ENCODE peak calls at places on chromosomes 5 and 9, in eight cellular contexts. One of them, this sample, is unnamed.

GRCh38 chr5:75558972-75559632 is 47.4 kb downstream of the POLK start:
- DNase-seq in CD8-positive, alpha-beta memory T cell: no peak
- DNase-seq in foreskin fibroblast: peak
- DNase-seq in tibial artery: no peak
- DNase-seq in HFF-Myc: no peak
- DNase-seq in lower leg skin: no peak
- DNase-seq in heart left ventricle: no peak
- DNase-seq in CD4-positive, CD25-positive, alpha-beta regulatory T cell: no peak
- DNase-seq in this sample: no peak

GRCh38 chr5:169880012-169880673 is 100.2 kb downstream of the INSYN2B start:
- DNase-seq in CD8-positive, alpha-beta memory T cell: no peak
- DNase-seq in foreskin fibroblast: peak
- DNase-seq in tibial artery: no peak
- DNase-seq in HFF-Myc: no peak
- DNase-seq in lower leg skin: no peak
- DNase-seq in heart left ventricle: no peak
- DNase-seq in CD4-positive, CD25-positive, alpha-beta regulatory T cell: no peak
- DNase-seq in this sample: no peak

GRCh38 chr5:178642351-178642909 is 15.6 kb upstream of the CLK4 start:
- DNase-seq in CD8-positive, alpha-beta memory T cell: no peak
- DNase-seq in foreskin fibroblast: peak
- DNase-seq in tibial artery: no peak
- DNase-seq in HFF-Myc: peak
- DNase-seq in lower leg skin: no peak
- DNase-seq in heart left ventricle: no peak
- DNase-seq in CD4-positive, CD25-positive, alpha-beta regulatory T cell: no peak
- DNase-seq in this sample: peak

GRCh38 chr9:100575765-100576368 is 2.0 kb upstream of the CAVIN4 start:
- DNase-seq in CD8-positive, alpha-beta memory T cell: no peak
- DNase-seq in foreskin fibroblast: peak
- DNase-seq in tibial artery: no peak
- DNase-seq in HFF-Myc: no peak
- DNase-seq in lower leg skin: no peak
- DNase-seq in heart left ventricle: no peak
- DNase-seq in CD4-positive, CD25-positive, alpha-beta regulatory T cell: no peak
- DNase-seq in this sample: no peak

GRCh38 chr5:141040093-141040762 is 10.9 kb upstream of the PCDHB1 start:
- DNase-seq in CD8-positive, alpha-beta memory T cell: no peak
- DNase-seq in foreskin fibroblast: no peak
- DNase-seq in tibial artery: no peak
- DNase-seq in HFF-Myc: no peak
- DNase-seq in lower leg skin: no peak
- DNase-seq in heart left ventricle: no peak
- DNase-seq in CD4-positive, CD25-positive, alpha-beta regulatory T cell: no peak
- DNase-seq in this sample: peak

GRCh38 chr9:9913276-9913832 is 699.4 kb downstream of the PTPRD start:
- DNase-seq in CD8-positive, alpha-beta memory T cell: no peak
- DNase-seq in foreskin fibroblast: no peak
- DNase-seq in tibial artery: no peak
- DNase-seq in HFF-Myc: no peak
- DNase-seq in lower leg skin: no peak
- DNase-seq in heart left ventricle: no peak
- DNase-seq in CD4-positive, CD25-positive, alpha-beta regulatory T cell: no peak
- DNase-seq in this sample: no peak

GRCh38 chr5:73917433-73917832 is 291.4 kb downstream of the ARHGEF28 start:
- DNase-seq in CD8-positive, alpha-beta memory T cell: no peak
- DNase-seq in foreskin fibroblast: no peak
- DNase-seq in tibial artery: no peak
- DNase-seq in HFF-Myc: no peak
- DNase-seq in lower leg skin: no peak
- DNase-seq in heart left ventricle: no peak
- DNase-seq in CD4-positive, CD25-positive, alpha-beta regulatory T cell: no peak
- DNase-seq in this sample: peak

GRCh38 chr5:94432499-94432898 is 185.9 kb downstream of the KIAA0825 start:
- DNase-seq in CD8-positive, alpha-beta memory T cell: no peak
- DNase-seq in foreskin fibroblast: peak
- DNase-seq in tibial artery: no peak
- DNase-seq in HFF-Myc: no peak
- DNase-seq in lower leg skin: no peak
- DNase-seq in heart left ventricle: no peak
- DNase-seq in CD4-positive, CD25-positive, alpha-beta regulatory T cell: no peak
- DNase-seq in this sample: no peak

GRCh38 chr5:39948867-39949468 is 524.2 kb upstream of the DAB2 start:
- DNase-seq in CD8-positive, alpha-beta memory T cell: peak
- DNase-seq in foreskin fibroblast: peak
- DNase-seq in tibial artery: peak
- DNase-seq in HFF-Myc: peak
- DNase-seq in lower leg skin: no peak
- DNase-seq in heart left ventricle: peak
- DNase-seq in CD4-positive, CD25-positive, alpha-beta regulatory T cell: peak
- DNase-seq in this sample: peak

GRCh38 chr5:51214736-51215135 is 168.5 kb upstream of the ISL1 start:
- DNase-seq in CD8-positive, alpha-beta memory T cell: no peak
- DNase-seq in foreskin fibroblast: no peak
- DNase-seq in tibial artery: no peak
- DNase-seq in HFF-Myc: no peak
- DNase-seq in lower leg skin: no peak
- DNase-seq in heart left ventricle: no peak
- DNase-seq in CD4-positive, CD25-positive, alpha-beta regulatory T cell: no peak
- DNase-seq in this sample: no peak

GRCh38 chr5:168291961-168292782 is 727 bp downstream of the WWC1 start:
- DNase-seq in CD8-positive, alpha-beta memory T cell: no peak
- DNase-seq in foreskin fibroblast: peak
- DNase-seq in tibial artery: no peak
- DNase-seq in HFF-Myc: no peak
- DNase-seq in lower leg skin: no peak
- DNase-seq in heart left ventricle: no peak
- DNase-seq in CD4-positive, CD25-positive, alpha-beta regulatory T cell: no peak
- DNase-seq in this sample: peak

GRCh38 chr5:151153300-151153699 is 4.3 kb downstream of the ANXA6 start:
- DNase-seq in CD8-positive, alpha-beta memory T cell: no peak
- DNase-seq in foreskin fibroblast: no peak
- DNase-seq in tibial artery: no peak
- DNase-seq in HFF-Myc: no peak
- DNase-seq in lower leg skin: no peak
- DNase-seq in heart left ventricle: no peak
- DNase-seq in CD4-positive, CD25-positive, alpha-beta regulatory T cell: no peak
- DNase-seq in this sample: no peak

GRCh38 chr5:18563853-18564252 is 929.6 kb downstream of the TAF11L14 start:
- DNase-seq in CD8-positive, alpha-beta memory T cell: no peak
- DNase-seq in foreskin fibroblast: no peak
- DNase-seq in tibial artery: no peak
- DNase-seq in HFF-Myc: no peak
- DNase-seq in lower leg skin: no peak
- DNase-seq in heart left ventricle: no peak
- DNase-seq in CD4-positive, CD25-positive, alpha-beta regulatory T cell: no peak
- DNase-seq in this sample: no peak

GRCh38 chr5:54807421-54807820 is 178.0 kb downstream of the ESM1 start:
- DNase-seq in CD8-positive, alpha-beta memory T cell: no peak
- DNase-seq in foreskin fibroblast: peak
- DNase-seq in tibial artery: no peak
- DNase-seq in HFF-Myc: no peak
- DNase-seq in lower leg skin: no peak
- DNase-seq in heart left ventricle: no peak
- DNase-seq in CD4-positive, CD25-positive, alpha-beta regulatory T cell: no peak
- DNase-seq in this sample: no peak

GRCh38 chr5:14131855-14132503 is 11.2 kb upstream of the TRIO start:
- DNase-seq in CD8-positive, alpha-beta memory T cell: no peak
- DNase-seq in foreskin fibroblast: peak
- DNase-seq in tibial artery: no peak
- DNase-seq in HFF-Myc: no peak
- DNase-seq in lower leg skin: no peak
- DNase-seq in heart left ventricle: no peak
- DNase-seq in CD4-positive, CD25-positive, alpha-beta regulatory T cell: no peak
- DNase-seq in this sample: no peak

GRCh38 chr5:113507601-113508000 is 5.9 kb upstream of the YTHDC2 start:
- DNase-seq in CD8-positive, alpha-beta memory T cell: no peak
- DNase-seq in foreskin fibroblast: no peak
- DNase-seq in tibial artery: no peak
- DNase-seq in HFF-Myc: no peak
- DNase-seq in lower leg skin: no peak
- DNase-seq in heart left ventricle: no peak
- DNase-seq in CD4-positive, CD25-positive, alpha-beta regulatory T cell: no peak
- DNase-seq in this sample: no peak

DNA sequence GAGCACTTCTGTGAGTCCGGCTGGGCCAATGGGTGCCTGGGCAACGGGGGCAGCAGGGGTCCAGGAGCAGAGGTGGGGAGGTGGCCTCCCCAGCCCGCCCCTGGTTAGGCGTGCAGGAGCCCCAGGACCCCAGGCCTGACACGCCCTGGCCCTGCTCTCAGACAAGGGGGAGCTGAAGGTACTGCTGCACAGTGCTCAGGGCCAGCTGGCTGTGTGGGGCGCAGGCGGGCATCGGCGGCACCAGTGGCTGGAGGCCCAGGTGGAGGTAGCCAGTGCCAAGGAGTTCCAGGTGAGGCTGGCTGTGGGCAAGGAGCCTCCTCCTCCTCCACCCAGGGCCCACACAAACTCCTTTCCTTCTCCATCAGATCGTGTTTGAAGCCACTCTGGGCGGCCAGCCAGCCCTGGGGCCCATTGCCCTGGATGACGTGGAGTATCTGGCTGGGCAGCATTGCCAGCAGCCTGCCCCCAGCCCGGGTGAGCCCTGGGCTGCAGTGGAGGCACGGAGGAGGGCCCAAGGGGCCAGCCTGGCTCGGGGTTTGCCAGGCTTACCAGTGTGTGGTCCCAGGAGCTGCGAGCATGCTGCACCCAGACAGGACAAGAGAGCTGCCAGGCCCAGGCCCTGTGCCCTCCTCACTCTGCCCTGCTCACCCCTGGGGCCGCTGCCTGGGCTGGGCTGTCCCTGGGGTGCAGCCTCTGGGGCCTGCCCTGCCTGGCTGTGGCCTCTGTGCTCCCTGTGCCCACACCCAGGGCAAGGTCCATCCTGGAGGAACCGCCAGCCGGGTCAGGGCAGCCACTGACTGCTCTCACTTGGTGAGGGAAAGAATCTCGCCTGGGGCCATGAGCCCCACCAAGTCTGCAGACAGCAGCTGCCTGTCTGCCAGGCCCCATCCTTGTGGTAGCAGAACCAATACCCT is 7.0 kb downstream of the MAMDC4 start:
- DNase-seq in CD8-positive, alpha-beta memory T cell: no peak
- DNase-seq in foreskin fibroblast: peak
- DNase-seq in tibial artery: no peak
- DNase-seq in HFF-Myc: no peak
- DNase-seq in lower leg skin: no peak
- DNase-seq in heart left ventricle: peak
- DNase-seq in CD4-positive, CD25-positive, alpha-beta regulatory T cell: no peak
- DNase-seq in this sample: peak
- H3K4me3 ChIP-seq in CD8-positive, alpha-beta memory T cell: no peak
- H3K4me3 ChIP-seq in foreskin fibroblast: no peak
- H3K4me3 ChIP-seq in tibial artery: no peak
- H3K4me3 ChIP-seq in HFF-Myc: no peak
- H3K4me3 ChIP-seq in lower leg skin: no peak
- H3K4me3 ChIP-seq in heart left ventricle: no peak
- H3K4me3 ChIP-seq in CD4-positive, CD25-positive, alpha-beta regulatory T cell: no peak
- H3K4me3 ChIP-seq in this sample: no peak

DNA sequence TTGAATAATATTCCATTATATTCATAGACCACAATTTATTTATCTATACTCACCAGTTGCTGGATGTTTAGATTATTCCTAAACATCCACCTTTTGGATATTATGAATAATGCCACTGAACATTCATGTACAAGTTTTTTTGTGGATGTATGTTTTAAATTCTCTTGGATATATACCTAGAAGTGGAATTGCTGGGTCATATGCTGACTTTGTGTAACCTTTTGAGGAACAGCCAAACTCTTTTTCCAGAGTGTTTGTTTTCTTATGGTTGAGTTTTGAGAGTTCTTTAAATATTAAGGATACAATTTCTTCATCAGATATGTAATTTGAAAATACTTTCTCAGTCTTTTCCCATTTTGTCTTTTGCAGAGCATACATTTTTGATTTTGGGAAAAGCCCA is 2.7 kb downstream of the VPS13A start:
- DNase-seq in CD8-positive, alpha-beta memory T cell: no peak
- DNase-seq in foreskin fibroblast: no peak
- DNase-seq in tibial artery: no peak
- DNase-seq in HFF-Myc: no peak
- DNase-seq in lower leg skin: no peak
- DNase-seq in heart left ventricle: no peak
- DNase-seq in CD4-positive, CD25-positive, alpha-beta regulatory T cell: no peak
- DNase-seq in this sample: no peak
- H3K4me3 ChIP-seq in CD8-positive, alpha-beta memory T cell: no peak
- H3K4me3 ChIP-seq in foreskin fibroblast: no peak
- H3K4me3 ChIP-seq in tibial artery: no peak
- H3K4me3 ChIP-seq in HFF-Myc: no peak
- H3K4me3 ChIP-seq in lower leg skin: no peak
- H3K4me3 ChIP-seq in heart left ventricle: no peak
- H3K4me3 ChIP-seq in CD4-positive, CD25-positive, alpha-beta regulatory T cell: peak
- H3K4me3 ChIP-seq in this sample: no peak

DNA sequence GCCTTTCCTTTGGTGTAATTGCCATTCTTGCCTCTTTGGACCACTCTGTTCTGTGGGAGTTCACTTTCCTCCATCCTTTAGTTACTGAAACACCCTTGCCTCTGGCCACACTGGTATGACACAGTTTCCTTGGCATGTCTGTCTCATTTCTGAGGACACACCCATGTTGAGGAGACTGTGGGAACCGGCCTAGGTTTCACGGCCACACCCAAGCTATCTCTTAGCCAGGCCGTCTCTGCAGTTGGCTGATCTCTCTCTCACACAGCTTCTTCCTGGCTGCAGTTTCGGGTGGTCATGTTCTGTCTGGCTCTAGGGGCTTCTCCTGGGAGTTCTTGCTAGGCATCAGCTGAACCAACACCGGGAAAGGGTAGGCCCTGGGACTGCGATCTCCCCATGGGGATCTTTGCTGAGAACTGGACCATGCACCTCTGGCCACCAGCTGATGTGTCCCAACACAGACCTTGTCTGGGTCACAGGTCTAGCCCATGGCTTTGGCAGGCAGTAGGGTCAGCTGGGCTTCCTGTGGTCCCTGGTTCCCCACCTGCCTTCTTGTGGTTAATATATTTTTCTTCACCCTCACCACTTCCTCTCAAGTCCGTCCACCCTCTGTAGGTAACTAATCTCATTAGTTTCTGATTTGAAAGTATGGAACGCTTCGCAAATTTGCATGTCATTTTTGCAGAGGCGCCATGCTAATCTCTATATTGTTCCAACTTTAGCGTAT is 24.9 kb downstream of the ARHGEF37 start:
- DNase-seq in CD8-positive, alpha-beta memory T cell: no peak
- DNase-seq in foreskin fibroblast: peak
- DNase-seq in tibial artery: peak
- DNase-seq in HFF-Myc: peak
- DNase-seq in lower leg skin: no peak
- DNase-seq in heart left ventricle: no peak
- DNase-seq in CD4-positive, CD25-positive, alpha-beta regulatory T cell: no peak
- DNase-seq in this sample: no peak
- H3K4me3 ChIP-seq in CD8-positive, alpha-beta memory T cell: no peak
- H3K4me3 ChIP-seq in foreskin fibroblast: no peak
- H3K4me3 ChIP-seq in tibial artery: no peak
- H3K4me3 ChIP-seq in HFF-Myc: no peak
- H3K4me3 ChIP-seq in lower leg skin: no peak
- H3K4me3 ChIP-seq in heart left ventricle: no peak
- H3K4me3 ChIP-seq in CD4-positive, CD25-positive, alpha-beta regulatory T cell: peak
- H3K4me3 ChIP-seq in this sample: no peak

DNA sequence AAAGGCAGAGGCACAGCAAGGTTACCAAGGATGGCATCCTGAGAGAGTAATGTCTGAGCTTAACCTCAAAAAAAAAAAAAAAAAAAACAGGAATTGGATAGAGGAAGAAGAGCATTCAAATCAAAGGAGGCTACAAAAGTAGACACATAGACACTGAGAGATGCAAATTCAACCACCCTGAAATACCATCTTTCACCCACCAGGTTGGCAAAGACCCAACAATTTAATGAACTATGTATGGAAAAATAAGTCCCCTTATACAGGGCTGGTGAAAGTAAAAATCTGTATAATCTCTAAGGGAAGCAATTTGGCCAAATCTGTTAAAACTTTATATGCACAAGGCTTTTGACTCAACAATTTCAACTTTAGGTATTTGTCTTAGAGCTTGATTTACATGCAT is 4.9 kb downstream of the NADK2 start:
- DNase-seq in CD8-positive, alpha-beta memory T cell: no peak
- DNase-seq in foreskin fibroblast: no peak
- DNase-seq in tibial artery: no peak
- DNase-seq in HFF-Myc: no peak
- DNase-seq in lower leg skin: no peak
- DNase-seq in heart left ventricle: no peak
- DNase-seq in CD4-positive, CD25-positive, alpha-beta regulatory T cell: no peak
- DNase-seq in this sample: no peak
- H3K4me3 ChIP-seq in CD8-positive, alpha-beta memory T cell: no peak
- H3K4me3 ChIP-seq in foreskin fibroblast: no peak
- H3K4me3 ChIP-seq in tibial artery: no peak
- H3K4me3 ChIP-seq in HFF-Myc: no peak
- H3K4me3 ChIP-seq in lower leg skin: no peak
- H3K4me3 ChIP-seq in heart left ventricle: no peak
- H3K4me3 ChIP-seq in CD4-positive, CD25-positive, alpha-beta regulatory T cell: no peak
- H3K4me3 ChIP-seq in this sample: no peak